ENCODE peak calls at places on chromosomes 4 and X, in five cellular contexts. One of them, this sample, is unnamed.

GRCh38 chrX:129478516-129478915 is 44.8 kb downstream of the SMARCA1 start:
- DNase-seq in SK-N-SH: no peak
- DNase-seq in H1: no peak
- DNase-seq in GM12878: no peak
- DNase-seq in endothelial cell of umbilical vein: no peak
- DNase-seq in this sample: no peak

GRCh38 chr4:3358660-3359059 is 65.8 kb downstream of the RGS12 start:
- DNase-seq in SK-N-SH: no peak
- DNase-seq in H1: no peak
- DNase-seq in GM12878: no peak
- DNase-seq in endothelial cell of umbilical vein: no peak
- DNase-seq in this sample: no peak

GRCh38 chrX:114152130-114152529 is 431.8 kb upstream of the HTR2C start:
- DNase-seq in SK-N-SH: no peak
- DNase-seq in H1: no peak
- DNase-seq in GM12878: no peak
- DNase-seq in endothelial cell of umbilical vein: peak
- DNase-seq in this sample: peak

GRCh38 chr4:155796031-155796430 is 37.2 kb downstream of the GUCY1B1 start:
- DNase-seq in SK-N-SH: peak
- DNase-seq in H1: no peak
- DNase-seq in GM12878: no peak
- DNase-seq in endothelial cell of umbilical vein: no peak
- DNase-seq in this sample: peak

GRCh38 chr4:92455956-92456355 is 152.2 kb downstream of the GRID2 start:
- DNase-seq in SK-N-SH: no peak
- DNase-seq in H1: no peak
- DNase-seq in GM12878: no peak
- DNase-seq in endothelial cell of umbilical vein: no peak
- DNase-seq in this sample: no peak

GRCh38 chrX:108186811-108187210 is 95.2 kb downstream of the ATG4A start:
- DNase-seq in SK-N-SH: no peak
- DNase-seq in H1: no peak
- DNase-seq in GM12878: no peak
- DNase-seq in endothelial cell of umbilical vein: peak
- DNase-seq in this sample: peak

GRCh38 chr4:94962484-94962883 is 204.7 kb downstream of the BMPR1B start:
- DNase-seq in SK-N-SH: no peak
- DNase-seq in H1: no peak
- DNase-seq in GM12878: no peak
- DNase-seq in endothelial cell of umbilical vein: no peak
- DNase-seq in this sample: no peak

GRCh38 chr4:27789768-27790167 is 929.1 kb downstream of the STIM2 start:
- DNase-seq in SK-N-SH: no peak
- DNase-seq in H1: no peak
- DNase-seq in GM12878: no peak
- DNase-seq in endothelial cell of umbilical vein: no peak
- DNase-seq in this sample: no peak

GRCh38 chr4:80361329-80361900 is 25.9 kb downstream of the CFAP299 start:
- DNase-seq in SK-N-SH: peak
- DNase-seq in H1: no peak
- DNase-seq in GM12878: no peak
- DNase-seq in endothelial cell of umbilical vein: peak
- DNase-seq in this sample: peak

GRCh38 chrX:136822337-136823095 is 41.8 kb upstream of the ARHGEF6 start:
- DNase-seq in SK-N-SH: no peak
- DNase-seq in H1: no peak
- DNase-seq in GM12878: no peak
- DNase-seq in endothelial cell of umbilical vein: no peak
- DNase-seq in this sample: no peak

GRCh38 chr4:77308843-77309242 is 151.8 kb downstream of the CCNG2 start:
- DNase-seq in SK-N-SH: peak
- DNase-seq in H1: no peak
- DNase-seq in GM12878: no peak
- DNase-seq in endothelial cell of umbilical vein: peak
- DNase-seq in this sample: peak

GRCh38 chr4:109945056-109945455 is 32.4 kb downstream of the EGF start:
- DNase-seq in SK-N-SH: no peak
- DNase-seq in H1: no peak
- DNase-seq in GM12878: no peak
- DNase-seq in endothelial cell of umbilical vein: no peak
- DNase-seq in this sample: no peak

GRCh38 chr4:55446578-55446922 is 50.8 kb downstream of the TMEM165 start:
- DNase-seq in SK-N-SH: no peak
- DNase-seq in H1: no peak
- DNase-seq in GM12878: no peak
- DNase-seq in endothelial cell of umbilical vein: no peak
- DNase-seq in this sample: no peak

GRCh38 chr4:65599335-65599734 is 71.0 kb downstream of the EPHA5 start:
- DNase-seq in SK-N-SH: no peak
- DNase-seq in H1: no peak
- DNase-seq in GM12878: no peak
- DNase-seq in endothelial cell of umbilical vein: no peak
- DNase-seq in this sample: no peak

GRCh38 chrX:25083661-25084060 is 67.9 kb upstream of the ARX start:
- DNase-seq in SK-N-SH: no peak
- DNase-seq in H1: no peak
- DNase-seq in GM12878: no peak
- DNase-seq in endothelial cell of umbilical vein: no peak
- DNase-seq in this sample: no peak

GRCh38 chr4:109815151-109816081 is at the start of gene GAR1:
- DNase-seq in SK-N-SH: peak
- DNase-seq in H1: peak
- DNase-seq in GM12878: peak
- DNase-seq in endothelial cell of umbilical vein: peak
- DNase-seq in this sample: peak

GRCh38 chrX:54602563-54602962 is 72.5 kb downstream of the GNL3L start:
- DNase-seq in SK-N-SH: no peak
- DNase-seq in H1: no peak
- DNase-seq in GM12878: no peak
- DNase-seq in endothelial cell of umbilical vein: no peak
- DNase-seq in this sample: no peak

GRCh38 chr4:48602222-48602621 is 112.2 kb downstream of the ZAR1 start:
- DNase-seq in SK-N-SH: no peak
- DNase-seq in H1: no peak
- DNase-seq in GM12878: no peak
- DNase-seq in endothelial cell of umbilical vein: no peak
- DNase-seq in this sample: no peak

GRCh38 chr4:64508089-64508488 is 98.8 kb upstream of the TECRL start:
- DNase-seq in SK-N-SH: no peak
- DNase-seq in H1: no peak
- DNase-seq in GM12878: no peak
- DNase-seq in endothelial cell of umbilical vein: no peak
- DNase-seq in this sample: no peak

GRCh38 chr4:140342620-140343019 is 30.8 kb upstream of the SCOC start:
- DNase-seq in SK-N-SH: no peak
- DNase-seq in H1: no peak
- DNase-seq in GM12878: no peak
- DNase-seq in endothelial cell of umbilical vein: no peak
- DNase-seq in this sample: no peak

GRCh38 chr4:140344111-140344510 is 29.3 kb upstream of the SCOC start:
- DNase-seq in SK-N-SH: no peak
- DNase-seq in H1: no peak
- DNase-seq in GM12878: no peak
- DNase-seq in endothelial cell of umbilical vein: no peak
- DNase-seq in this sample: no peak

GRCh38 chr4:140346136-140346535 is 27.3 kb upstream of the SCOC start:
- DNase-seq in SK-N-SH: no peak
- DNase-seq in H1: no peak
- DNase-seq in GM12878: no peak
- DNase-seq in endothelial cell of umbilical vein: no peak
- DNase-seq in this sample: no peak

GRCh38 chr4:140344621-140345020 is 28.8 kb upstream of the SCOC start:
- DNase-seq in SK-N-SH: no peak
- DNase-seq in H1: no peak
- DNase-seq in GM12878: no peak
- DNase-seq in endothelial cell of umbilical vein: no peak
- DNase-seq in this sample: no peak

DNA sequence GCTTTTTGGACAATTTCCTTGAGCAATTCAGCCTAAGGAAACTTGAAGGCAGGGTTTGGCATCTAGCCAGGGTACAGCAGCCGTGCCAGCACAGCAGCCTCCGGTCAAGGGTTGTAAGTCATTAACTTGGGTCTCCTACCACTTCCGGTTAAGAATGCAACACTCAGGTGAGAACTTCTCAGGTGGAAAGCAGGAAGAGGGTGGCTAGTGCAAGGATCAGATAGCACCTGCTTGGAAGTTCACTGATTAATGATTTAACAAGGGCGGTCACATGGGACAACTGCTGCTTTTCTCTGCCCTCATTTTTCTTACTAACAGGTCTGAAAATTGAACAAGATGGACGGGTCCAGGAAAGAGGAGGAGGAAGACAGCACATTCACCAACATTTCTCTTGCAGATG is 30.1 kb upstream of the SCOC start:
- DNase-seq in SK-N-SH: no peak
- DNase-seq in H1: no peak
- DNase-seq in GM12878: no peak
- DNase-seq in endothelial cell of umbilical vein: peak
- DNase-seq in this sample: peak
- TF ChIP-seq MAX in SK-N-SH: no peak
- TF ChIP-seq MAX in H1: no peak
- TF ChIP-seq MAX in GM12878: no peak
- TF ChIP-seq MAX in endothelial cell of umbilical vein: no peak
- TF ChIP-seq MAX in this sample: peak

GRCh38 chr4:1571986-1572385 is 112.1 kb downstream of the FAM53A start:
- DNase-seq in SK-N-SH: no peak
- DNase-seq in H1: no peak
- DNase-seq in GM12878: no peak
- DNase-seq in endothelial cell of umbilical vein: no peak
- DNase-seq in this sample: no peak
- H3K9ac ChIP-seq in SK-N-SH: no peak
- H3K9ac ChIP-seq in H1: no peak
- H3K9ac ChIP-seq in GM12878: no peak
- H3K9ac ChIP-seq in endothelial cell of umbilical vein: no peak
- H3K9ac ChIP-seq in this sample: no peak

DNA sequence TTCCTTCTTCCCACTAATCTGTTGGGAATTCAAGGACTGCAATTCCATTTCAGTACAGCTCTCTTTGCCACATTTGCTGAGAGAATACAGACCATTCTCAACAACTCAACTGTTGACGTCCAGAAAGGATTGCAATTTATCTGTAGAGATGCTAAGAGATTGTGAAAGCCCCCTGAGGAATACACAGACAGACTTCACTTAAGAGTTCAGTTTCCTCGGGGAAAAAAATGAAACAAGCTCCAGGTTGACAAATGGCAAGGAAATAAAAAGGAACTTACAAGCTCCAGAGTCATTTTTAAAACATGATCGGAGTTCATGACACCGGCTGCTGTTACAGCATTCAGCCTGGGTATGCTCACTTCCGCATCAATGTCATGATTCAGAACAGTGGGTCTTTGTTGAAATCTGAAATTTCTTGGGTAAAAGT is 13.8 kb downstream of the TLR10 start:
- DNase-seq in SK-N-SH: no peak
- DNase-seq in H1: no peak
- DNase-seq in GM12878: no peak
- DNase-seq in endothelial cell of umbilical vein: no peak
- DNase-seq in this sample: no peak
- TF ChIP-seq MAX in SK-N-SH: no peak
- TF ChIP-seq MAX in H1: no peak
- TF ChIP-seq MAX in GM12878: no peak
- TF ChIP-seq MAX in endothelial cell of umbilical vein: no peak
- TF ChIP-seq MAX in this sample: no peak

GRCh38 chr4:7902101-7902553 is 37.5 kb downstream of the AFAP1 start:
- DNase-seq in SK-N-SH: peak
- DNase-seq in H1: no peak
- DNase-seq in GM12878: no peak
- DNase-seq in endothelial cell of umbilical vein: no peak
- DNase-seq in this sample: no peak

GRCh38 chr4:7904108-7904516 is 35.5 kb downstream of the AFAP1 start:
- DNase-seq in SK-N-SH: no peak
- DNase-seq in H1: no peak
- DNase-seq in GM12878: no peak
- DNase-seq in endothelial cell of umbilical vein: peak
- DNase-seq in this sample: no peak

GRCh38 chr4:7902826-7903225 is 36.8 kb downstream of the AFAP1 start:
- DNase-seq in SK-N-SH: no peak
- DNase-seq in H1: no peak
- DNase-seq in GM12878: no peak
- DNase-seq in endothelial cell of umbilical vein: no peak
- DNase-seq in this sample: no peak

GRCh38 chr4:7904942-7905341 is 34.7 kb downstream of the AFAP1 start:
- DNase-seq in SK-N-SH: no peak
- DNase-seq in H1: no peak
- DNase-seq in GM12878: no peak
- DNase-seq in endothelial cell of umbilical vein: no peak
- DNase-seq in this sample: no peak

DNA sequence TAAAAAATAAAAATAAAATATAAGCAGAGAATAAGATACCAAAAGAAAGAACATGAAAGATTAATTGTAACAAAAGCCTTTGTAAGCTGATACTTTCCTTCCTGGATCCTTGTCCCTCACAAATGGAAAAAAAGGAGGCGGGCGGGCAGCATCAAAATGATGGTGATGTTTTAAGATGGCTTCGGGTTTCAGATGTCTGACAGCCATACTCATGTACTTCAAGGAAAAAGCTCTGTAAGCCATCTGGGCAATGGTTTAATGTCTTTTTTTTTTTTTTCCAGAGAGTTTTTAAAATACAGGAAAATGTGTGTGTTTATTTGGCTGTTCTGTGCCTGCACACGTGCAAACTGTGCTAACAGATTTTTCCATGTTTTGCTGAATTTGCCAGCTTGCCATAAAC is 36.0 kb downstream of the AFAP1 start:
- DNase-seq in SK-N-SH: no peak
- DNase-seq in H1: no peak
- DNase-seq in GM12878: no peak
- DNase-seq in endothelial cell of umbilical vein: no peak
- DNase-seq in this sample: no peak
- H3K9ac ChIP-seq in SK-N-SH: peak
- H3K9ac ChIP-seq in H1: no peak
- H3K9ac ChIP-seq in GM12878: no peak
- H3K9ac ChIP-seq in endothelial cell of umbilical vein: peak
- H3K9ac ChIP-seq in this sample: no peak

This sample was measured in HCT116.